ENCODE peak calls at places on chromosomes 11 and 22, in ten cellular contexts. T is SJSA1, G is A549, H is Peyer's patch, I is neural progenitor cell, R is keratinocyte, O is spleen, U is Panc1, D is MM.1S, E is lung. M is an unnamed sample.

GRCh38 chr11:74030668-74031309 is 21.9 kb upstream of the UCP3 start:
- DNase-seq in T (no peak), G (no peak), H (no peak), I (no peak), R (no peak), O (no peak), U (no peak), D (peak; percentile 64), E (no peak), M (no peak)

GRCh38 chr11:77062924-77063323 is 3.8 kb upstream of the CAPN5 start:
- DNase-seq in T (no peak), G (no peak), H (no peak), I (no peak), R (no peak), O (no peak), U (no peak), D (no peak), E (no peak), M (no peak)

GRCh38 chr11:68839953-68840641 is 1.6 kb downstream of the CPT1A start:
- DNase-seq in T (peak; percentile 59), G (no peak), H (peak; percentile 53), I (peak; percentile 18), R (no peak), O (no peak), U (no peak), D (peak; percentile 69), E (no peak), M (no peak)

GRCh38 chr22:50676211-50676636 is 3.6 kb downstream of the SHANK3 start:
- DNase-seq in T (no peak), G (no peak), H (peak; percentile 15), I (no peak), R (no peak), O (no peak), U (no peak), D (no peak), E (no peak), M (no peak)

GRCh38 chr22:26360169-26360885 is 68.7 kb upstream of the ASPHD2 start:
- DNase-seq in T (peak; percentile 73), G (peak; percentile 46), H (peak; percentile 69), I (peak; percentile 83), R (no peak), O (no peak), U (no peak), D (peak; percentile 65), E (peak; percentile 56), M (peak; percentile 44)

GRCh38 chr11:2886936-2887335 is 1.4 kb upstream of the CDKN1C start:
- DNase-seq in T (no peak), G (no peak), H (no peak), I (peak; percentile 27), R (no peak), O (peak; percentile 77), U (no peak), D (no peak), E (no peak), M (no peak)

GRCh38 chr11:55357560-55358184 is 10.1 kb upstream of the OR4A15 start:
- DNase-seq in T (no peak), G (no peak), H (no peak), I (no peak), R (no peak), O (no peak), U (no peak), D (peak; percentile 55), E (no peak), M (no peak)

GRCh38 chr22:28108851-28109250 is 189.8 kb upstream of the PITPNB start:
- DNase-seq in T (no peak), G (no peak), H (no peak), I (no peak), R (no peak), O (no peak), U (no peak), D (no peak), E (no peak), M (no peak)

GRCh38 chr22:19959587-19960490 is 18.2 kb upstream of the TXNRD2 start:
- DNase-seq in T (no peak), G (no peak), H (no peak), I (no peak), R (no peak), O (peak; percentile 65), U (no peak), D (no peak), E (no peak), M (no peak)

GRCh38 chr11:129418039-129418438 is 42.4 kb downstream of the BARX2 start:
- DNase-seq in T (no peak), G (no peak), H (no peak), I (no peak), R (no peak), O (no peak), U (no peak), D (peak; percentile 87), E (no peak), M (no peak)

DNA sequence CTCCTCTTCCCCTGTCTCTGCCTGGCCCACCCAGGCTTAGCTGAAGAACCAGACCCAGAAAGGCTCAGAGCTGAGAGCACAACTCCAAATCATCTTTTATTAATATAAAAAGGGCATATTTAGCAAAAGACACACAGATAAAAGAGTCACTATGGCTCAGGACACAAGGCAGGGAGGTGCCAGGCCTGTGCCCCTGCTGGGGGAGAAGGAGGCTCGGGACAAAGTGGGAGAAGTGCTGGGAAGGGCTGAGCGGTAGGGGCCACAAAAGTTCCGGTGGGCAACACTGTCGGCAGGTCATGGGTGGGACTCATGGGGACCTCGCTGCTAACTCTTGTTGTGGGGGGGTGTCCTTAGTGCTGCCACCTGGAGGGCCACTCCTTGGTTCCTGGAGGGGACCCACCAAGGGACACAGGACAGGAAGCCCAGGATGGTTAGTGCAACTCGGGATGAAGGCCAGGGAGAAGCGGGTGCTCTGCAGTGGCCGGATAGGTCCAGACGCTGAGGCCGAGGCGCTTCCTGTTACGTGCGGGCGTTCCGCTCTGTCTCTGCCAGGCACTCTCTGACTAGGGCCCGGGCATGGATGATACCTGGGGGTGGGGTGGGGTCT is 1.4 kb upstream of the PITPNM1 start:
- DNase-seq in T (no peak), G (no peak), H (no peak), I (no peak), R (no peak), O (no peak), U (no peak), D (no peak), E (no peak), M (no peak)
- H3K4me3 ChIP-seq in T (peak overlapping the region; percentile 0), G (peak overlapping the region; percentile 68), H (peak overlapping the region; percentile 76), I (no peak overlapping the region), R (peak overlapping the region; percentile 73), O (peak overlapping the region; percentile 67), U (peak overlapping the region; percentile 68), D (peak overlapping the region; percentile 75), E (no peak overlapping the region), M (no peak overlapping the region)

GRCh38 chr11:35667257-35667656 is 4.7 kb downstream of the TRIM44 start:
- DNase-seq in T (no peak), G (no peak), H (no peak), I (no peak), R (no peak), O (no peak), U (no peak), D (no peak), E (no peak), M (no peak)

GRCh38 chr11:35663408-35663702 is 780 bp downstream of the TRIM44 start:
- DNase-seq in T (no peak), G (no peak), H (no peak), I (no peak), R (no peak), O (no peak), U (no peak), D (no peak), E (no peak), M (no peak)

GRCh38 chr11:35662061-35662648 is 420 bp upstream of the TRIM44 start:
- DNase-seq in T (no peak), G (peak; percentile 8), H (peak; percentile 52), I (no peak), R (no peak), O (no peak), U (no peak), D (peak; percentile 62), E (no peak), M (no peak)

GRCh38 chr11:35662649-35663407 is at the start of gene TRIM44:
- DNase-seq in T (peak; percentile 92), G (peak; percentile 66), H (peak; percentile 77), I (peak; percentile 74), R (no peak), O (peak; percentile 96), U (no peak), D (peak; percentile 88), E (peak; percentile 85), M (peak; percentile 47)

DNA sequence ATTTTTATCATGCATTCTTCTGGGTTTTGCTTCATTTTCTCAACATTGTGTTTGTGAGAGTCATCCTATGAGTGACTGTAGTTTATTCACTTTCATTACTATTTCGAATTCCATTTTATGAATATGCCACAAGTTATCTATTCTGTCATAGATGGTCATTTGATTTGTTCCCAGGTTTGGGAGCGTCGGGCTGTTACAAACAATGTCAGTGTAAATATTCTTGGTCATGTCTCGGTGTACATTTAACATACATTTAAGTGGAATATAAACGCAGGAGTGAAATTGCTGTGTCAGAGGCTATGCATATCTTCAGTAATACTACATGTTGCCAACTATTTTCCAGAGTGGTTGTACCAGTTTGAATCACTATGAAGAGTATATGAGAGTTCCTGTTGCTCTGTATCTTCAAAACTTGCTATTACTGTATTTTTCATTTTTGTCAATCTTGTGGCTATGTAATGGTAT is 2.4 kb downstream of the TRIM44 start:
- DNase-seq in T (no peak), G (no peak), H (no peak), I (no peak), R (no peak), O (no peak), U (no peak), D (no peak), E (no peak), M (no peak)
- H3K9me3 ChIP-seq in T (peaks cover 21% of the 10 kb centered on the region), G (peaks cover 35% of the 10 kb centered on the region), H (no peaks in the 10 kb centered on the region), I (peaks cover 18% of the 10 kb centered on the region), R (peaks cover 9% of the 10 kb centered on the region), O (peaks cover 56% of the 10 kb centered on the region), U (peaks cover 17% of the 10 kb centered on the region), D (no peaks in the 10 kb centered on the region), E (no peaks in the 10 kb centered on the region), M (peaks cover 10% of the 10 kb centered on the region)

DNA sequence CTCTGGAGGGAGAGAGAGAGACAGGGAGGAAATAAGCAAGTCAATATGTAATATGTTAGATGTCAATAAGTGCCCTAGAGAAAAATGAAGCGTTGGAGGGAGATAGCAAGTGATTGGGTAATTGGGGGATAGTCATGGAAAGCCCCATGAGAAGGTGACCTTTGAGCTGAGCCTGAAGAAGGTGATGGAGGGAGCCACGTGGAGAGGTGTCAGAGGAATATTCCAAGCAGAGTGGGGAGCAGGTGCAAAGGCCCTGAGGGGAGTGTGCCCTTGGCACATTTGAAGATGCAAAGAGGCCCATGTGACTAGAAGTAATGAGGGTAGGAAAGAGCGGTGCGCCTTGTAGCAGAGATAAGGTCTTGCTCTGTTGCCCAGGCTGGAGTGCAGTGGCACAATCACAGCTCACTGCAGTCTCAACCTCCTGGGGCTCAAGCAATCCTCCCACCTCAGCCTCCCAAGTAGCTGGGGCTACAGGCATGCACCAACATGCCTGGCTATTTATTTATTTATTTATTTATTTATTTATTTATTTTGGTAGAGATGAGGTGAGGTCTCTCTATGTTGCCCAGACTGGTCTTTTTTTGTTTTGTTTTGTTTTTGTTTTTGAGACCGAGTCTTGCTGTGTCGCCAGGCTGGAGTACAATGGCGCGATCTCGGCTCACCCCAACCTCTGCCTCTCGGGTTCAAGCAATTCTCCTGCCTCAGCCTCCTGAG is 2.1 kb downstream of the LHFPL7 start:
- DNase-seq in T (no peak), G (no peak), H (no peak), I (no peak), R (no peak), O (no peak), U (no peak), D (no peak), E (no peak), M (no peak)
- H3K27ac ChIP-seq in T (no peak overlapping the region), G (no peak overlapping the region), H (no peak overlapping the region), I (no peak overlapping the region), R (no peak overlapping the region), O (no peak overlapping the region), U (no peak overlapping the region), D (no peak overlapping the region), E (no peak overlapping the region), M (no peak overlapping the region)

GRCh38 chr11:65787649-65788622 is 1.1 kb downstream of the OVOL1 start:
- DNase-seq in T (no peak), G (no peak), H (no peak), I (peak; percentile 51), R (no peak), O (no peak), U (no peak), D (no peak), E (no peak), M (no peak)
- H3K4me3 ChIP-seq in T (no peak overlapping the region), G (peak overlapping the region; percentile 36), H (peak overlapping the region; percentile 68), I (peak overlapping the region; percentile 28), R (no peak overlapping the region), O (no peak overlapping the region), U (peak overlapping the region; percentile 24), D (no peak overlapping the region), E (no peak overlapping the region), M (no peak overlapping the region)